ENCODE peak calls at places on chromosomes 12 and 14, in five cellular contexts. F is fibroblast of lung; B is activated CD8-positive, alpha-beta T cell treated with anti-CD3 and anti-CD28 coated beads, Interleukin-2, amount 10 ng/mL, durations not matched to agents 7 days and 5 days; G is astrocyte of the spinal cord; I is HS-5. S is an unnamed sample.

GRCh38 chr14:31950760-31951637 is 126.1 kb upstream of the ARHGAP5 start:
- DNase-seq in F (peak), B (no peak), G (peak), I (no peak), S (peak)

GRCh38 chr14:91912035-91912434 is 35.5 kb downstream of the FBLN5 start:
- DNase-seq in F (no peak), B (no peak), G (no peak), I (no peak), S (no peak)

GRCh38 chr14:106039400-106039799 is 513.0 kb downstream of the TMEM121 start:
- DNase-seq in F (no peak), B (peak), G (no peak), I (no peak), S (no peak)

GRCh38 chr12:22874151-22874550 is 249.2 kb downstream of the ETNK1 start:
- DNase-seq in F (peak), B (no peak), G (peak), I (no peak), S (no peak)

GRCh38 chr14:74610866-74611671 is 968 bp downstream of the LTBP2 start:
- DNase-seq in F (peak), B (no peak), G (peak), I (no peak), S (peak)

GRCh38 chr12:23731493-23731892 is 218.0 kb downstream of the SOX5 start:
- DNase-seq in F (no peak), B (no peak), G (no peak), I (no peak), S (no peak)

GRCh38 chr14:23694085-23694975 is 58.2 kb downstream of the DHRS2 start:
- DNase-seq in F (no peak), B (no peak), G (peak), I (no peak), S (peak)

GRCh38 chr14:75162631-75163030 is 13.8 kb downstream of the TMED10 start:
- DNase-seq in F (no peak), B (no peak), G (no peak), I (no peak), S (no peak)

GRCh38 chr12:42474391-42474790 is 115.2 kb downstream of the PRICKLE1 start:
- DNase-seq in F (peak), B (no peak), G (no peak), I (peak), S (no peak)

GRCh38 chr12:104569348-104570173 is 112.8 kb downstream of the CHST11 start:
- DNase-seq in F (no peak), B (peak), G (no peak), I (no peak), S (no peak)

GRCh38 chr12:106197906-106198623 is 49.8 kb downstream of the CKAP4 start:
- DNase-seq in F (no peak), B (no peak), G (peak), I (no peak), S (no peak)

GRCh38 chr12:92593734-92594402 is 108.9 kb upstream of the PLEKHG7 start:
- DNase-seq in F (peak), B (peak), G (peak), I (peak), S (no peak)

GRCh38 chr14:23434488-23435219 is 806 bp downstream of the MYH7 start:
- DNase-seq in F (no peak), B (no peak), G (no peak), I (no peak), S (no peak)

GRCh38 chr12:23817345-23817744 is 132.1 kb downstream of the SOX5 start:
- DNase-seq in F (no peak), B (no peak), G (no peak), I (no peak), S (no peak)

GRCh38 chr14:104350463-104351185 is 212.2 kb downstream of the KIF26A start:
- DNase-seq in F (no peak), B (no peak), G (peak), I (no peak), S (no peak)

GRCh38 chr12:42473561-42473960 is 116.0 kb downstream of the PRICKLE1 start:
- DNase-seq in F (no peak), B (no peak), G (no peak), I (no peak), S (no peak)

GRCh38 chr14:102500190-102500661 is 9.3 kb downstream of the ANKRD9 start:
- DNase-seq in F (peak), B (peak), G (peak), I (no peak), S (no peak)

GRCh38 chr14:91614187-91614586 is 104.1 kb upstream of the PPP4R3A start:
- DNase-seq in F (peak), B (no peak), G (no peak), I (peak), S (no peak)

GRCh38 chr12:43805149-43805856 is 814 bp downstream of the TWF1 start:
- DNase-seq in F (peak), B (peak), G (peak), I (no peak), S (no peak)

GRCh38 chr12:5688226-5688625 is 256.3 kb downstream of the NTF3 start:
- DNase-seq in F (no peak), B (no peak), G (no peak), I (no peak), S (no peak)

GRCh38 chr14:98185036-98185435 is 1087.0 kb downstream of the BCL11B start:
- DNase-seq in F (no peak), B (no peak), G (no peak), I (no peak), S (no peak)

GRCh38 chr14:22303589-22304195 is 285.3 kb downstream of the DAD1 start:
- DNase-seq in F (peak), B (no peak), G (peak), I (no peak), S (no peak)

GRCh38 chr12:72337382-72337781 is 65.2 kb downstream of the TRHDE start:
- DNase-seq in F (no peak), B (no peak), G (no peak), I (no peak), S (no peak)

GRCh38 chr14:60195179-60195810 is 30.1 kb upstream of the DHRS7 start:
- DNase-seq in F (no peak), B (no peak), G (no peak), I (no peak), S (no peak)

GRCh38 chr12:67681941-67682340 is 33.4 kb downstream of the DYRK2 start:
- DNase-seq in F (no peak), B (no peak), G (no peak), I (no peak), S (no peak)

GRCh38 chr14:93969082-93969828 is 7.1 kb downstream of the ASB2 start:
- DNase-seq in F (no peak), B (no peak), G (no peak), I (no peak), S (no peak)

GRCh38 chr12:1591543-1591942 is 2.8 kb downstream of the FBXL14 start:
- DNase-seq in F (peak), B (no peak), G (peak), I (no peak), S (no peak)

GRCh38 chr12:98745578-98746391 is 100.7 kb downstream of the APAF1 start:
- DNase-seq in F (no peak), B (peak), G (no peak), I (no peak), S (peak)

GRCh38 chr14:77032854-77033621 is 4.5 kb upstream of the IRF2BPL start:
- DNase-seq in F (peak), B (peak), G (peak), I (peak), S (peak)

GRCh38 chr12:120078868-120079267 is 37.7 kb downstream of the RAB35 start:
- DNase-seq in F (no peak), B (no peak), G (no peak), I (no peak), S (no peak)

GRCh38 chr12:109734219-109735000 is 20.8 kb downstream of the FAM222A start:
- DNase-seq in F (peak), B (no peak), G (no peak), I (no peak), S (peak)

GRCh38 chr12:12365931-12366431 is 9.1 kb downstream of the BORCS5 start:
- DNase-seq in F (no peak), B (peak), G (no peak), I (no peak), S (no peak)

S was measured in WTC11.